ENCODE peak calls at places on chromosomes 3 and 15, in five cellular contexts. E is ovary, L is fibroblast of villous mesenchyme, H is neural crest cell, Z is BJ. M is an unnamed sample.

GRCh38 chr3:61848885-61849284 is 287.5 kb downstream of the PTPRG start:
- DNase-seq in E (peak), L (peak), H (no peak), Z (peak), M (no peak)

GRCh38 chr15:38297623-38298388 is 45.2 kb downstream of the SPRED1 start:
- DNase-seq in E (no peak), L (no peak), H (no peak), Z (no peak), M (no peak)

GRCh38 chr3:195035345-195036202 is 235.4 kb downstream of the XXYLT1 start:
- DNase-seq in E (no peak), L (no peak), H (no peak), Z (no peak), M (no peak)

GRCh38 chr3:196778755-196779154 is 39.1 kb downstream of the PAK2 start:
- DNase-seq in E (no peak), L (peak), H (no peak), Z (peak), M (no peak)

GRCh38 chr3:141050913-141051632 is at the start of gene SPSB4:
- DNase-seq in E (no peak), L (peak), H (peak), Z (no peak), M (no peak)

GRCh38 chr3:51392301-51393095 is 1.4 kb downstream of the RBM15B start:
- DNase-seq in E (no peak), L (no peak), H (no peak), Z (no peak), M (no peak)

GRCh38 chr3:196502775-196503181 is 790 bp downstream of the RNF168 start:
- DNase-seq in E (peak), L (peak), H (peak), Z (peak), M (peak)

GRCh38 chr3:116056280-116056679 is 389.0 kb downstream of the LSAMP start:
- DNase-seq in E (no peak), L (no peak), H (no peak), Z (no peak), M (peak)

GRCh38 chr15:62137216-62137884 is 27.7 kb downstream of the C2CD4B start:
- DNase-seq in E (no peak), L (no peak), H (no peak), Z (no peak), M (no peak)

GRCh38 chr15:69482686-69483256 is 30.2 kb downstream of the RPLP1 start:
- DNase-seq in E (no peak), L (no peak), H (no peak), Z (no peak), M (no peak)

DNA sequence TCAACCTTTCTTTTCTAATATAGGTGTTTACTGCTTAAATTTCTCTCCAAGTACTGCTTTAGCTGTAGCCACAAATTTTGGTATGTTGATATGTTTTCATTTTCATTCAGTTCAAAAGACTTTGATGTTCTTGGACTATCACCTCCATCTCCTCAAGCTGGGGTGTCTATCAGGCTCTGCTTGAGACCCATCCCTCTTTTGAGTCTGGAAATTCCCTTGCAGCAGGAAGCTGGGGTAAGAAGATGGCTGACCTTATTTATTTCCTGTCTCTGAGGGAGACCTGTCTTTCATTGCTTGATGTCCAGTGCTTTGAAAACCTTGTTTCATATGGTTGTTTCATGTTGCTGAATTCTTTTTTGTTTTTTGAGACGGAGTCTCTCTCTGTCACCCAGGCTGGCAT is 60.5 kb upstream of the ADPGK start:
- DNase-seq in E (no peak), L (no peak), H (no peak), Z (no peak), M (no peak)
- TF ChIP-seq CTCF in E (no peak), L (no peak), H (no peak), Z (no peak), M (no peak)

GRCh38 chr3:39273119-39273518 is 6.7 kb downstream of the CX3CR1 start:
- DNase-seq in E (no peak), L (no peak), H (no peak), Z (no peak), M (no peak)
- TF ChIP-seq CTCF in E (no peak), L (peak), H (no peak), Z (no peak), M (no peak)

GRCh38 chr3:37718647-37719046 is 143.0 kb upstream of the CTDSPL start:
- DNase-seq in E (no peak), L (no peak), H (no peak), Z (no peak), M (no peak)
- TF ChIP-seq CTCF in E (no peak), L (no peak), H (no peak), Z (no peak), M (no peak)

DNA sequence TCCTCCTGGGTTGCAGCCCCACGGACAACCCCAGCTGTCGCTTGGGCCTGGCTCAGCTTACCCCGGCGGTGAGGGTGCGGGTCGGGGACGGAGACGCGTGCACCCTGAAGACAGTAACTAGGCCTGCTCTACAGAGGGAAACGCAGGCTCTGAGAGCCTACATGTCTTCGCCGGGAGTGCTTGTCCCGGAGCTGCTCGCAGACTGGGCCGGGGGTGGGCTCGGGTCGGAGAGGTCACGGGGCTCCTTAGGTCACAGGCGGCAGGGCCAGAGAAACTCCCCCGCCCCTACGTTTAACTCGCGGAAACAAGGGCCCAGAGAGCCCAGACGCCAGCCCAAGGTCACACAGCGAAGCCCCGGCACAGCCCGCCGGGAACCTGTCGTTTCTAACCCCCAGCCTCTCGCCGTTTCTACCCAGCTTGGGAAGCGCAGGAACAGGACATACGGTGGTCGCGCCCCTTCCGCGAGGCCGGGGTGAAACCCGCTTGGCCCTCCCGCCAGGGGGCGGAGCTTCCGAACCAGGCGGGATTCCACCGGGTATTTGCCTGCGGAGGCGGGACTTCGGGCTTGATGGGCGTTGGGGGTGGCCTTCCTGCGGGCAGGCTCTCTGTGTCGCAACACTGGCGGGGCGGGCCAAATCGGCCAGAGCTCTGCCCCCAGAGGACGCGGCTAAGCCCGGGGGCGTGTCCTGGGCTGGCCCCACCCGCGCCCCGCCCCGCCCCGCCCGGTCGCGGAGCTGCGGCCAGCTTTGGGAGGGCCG is at the start of gene HDAC11:
- DNase-seq in E (peak), L (peak), H (peak), Z (peak), M (peak)
- TF ChIP-seq CTCF in E (peak), L (no peak), H (peak), Z (peak), M (no peak)

DNA sequence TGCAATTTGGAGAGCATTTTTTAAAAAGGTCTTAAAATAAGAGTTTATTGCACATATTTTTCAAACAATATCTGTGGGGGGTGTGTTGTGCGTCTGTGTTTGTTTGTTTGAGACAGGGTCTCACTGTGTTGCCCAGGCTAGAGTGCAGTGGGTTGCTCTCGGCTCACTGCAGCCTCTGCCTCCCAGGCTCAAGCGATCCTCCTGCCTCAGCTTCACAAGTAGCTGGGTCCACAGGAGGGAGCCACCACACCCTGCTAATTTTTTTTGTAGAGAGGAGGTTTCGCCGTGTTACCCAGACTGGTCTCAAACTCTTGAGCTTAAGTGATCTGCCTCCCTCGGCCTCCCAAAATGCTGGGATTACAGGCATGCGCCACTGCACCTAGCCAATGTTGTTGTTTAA is 2.7 kb downstream of the MLF1 start:
- DNase-seq in E (no peak), L (peak), H (no peak), Z (no peak), M (no peak)
- TF ChIP-seq CTCF in E (no peak), L (no peak), H (no peak), Z (no peak), M (no peak)

GRCh38 chr3:120093119-120093922 is 926 bp downstream of the GSK3B start:
- DNase-seq in E (peak), L (peak), H (no peak), Z (peak), M (no peak)

GRCh38 chr3:120092444-120092843 is 1.8 kb downstream of the GSK3B start:
- DNase-seq in E (no peak), L (no peak), H (no peak), Z (no peak), M (no peak)

GRCh38 chr3:120095226-120096165 is 1.2 kb upstream of the GSK3B start:
- DNase-seq in E (peak), L (peak), H (peak), Z (peak), M (peak)

GRCh38 chr3:120094776-120095225 is 554 bp upstream of the GSK3B start:
- DNase-seq in E (peak), L (peak), H (peak), Z (peak), M (peak)

GRCh38 chr3:120093923-120094775 is at the start of gene GSK3B:
- DNase-seq in E (no peak), L (no peak), H (peak), Z (no peak), M (no peak)
- TF ChIP-seq CTCF in E (no peak), L (no peak), H (no peak), Z (no peak), M (no peak)

DNA sequence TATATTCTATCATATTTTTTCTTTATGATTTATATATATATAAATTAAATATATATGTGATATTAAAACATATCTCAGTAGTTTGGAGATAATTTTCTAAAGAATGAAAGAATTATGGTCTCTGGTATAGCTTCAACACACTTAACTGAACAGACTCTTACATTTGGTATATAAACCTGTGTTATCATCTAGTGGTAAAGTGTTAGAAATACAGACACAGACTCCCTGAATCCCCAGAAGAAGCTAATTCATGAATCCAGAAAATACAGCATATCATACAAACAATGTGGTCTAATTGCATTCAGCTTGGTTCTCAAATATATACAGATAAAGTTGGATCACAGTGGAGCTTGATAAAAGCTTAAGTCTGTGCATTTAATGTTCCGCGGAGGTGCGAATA is 1100.4 kb downstream of the ROBO2 start:
- DNase-seq in E (no peak), L (peak), H (no peak), Z (no peak), M (no peak)
- TF ChIP-seq CTCF in E (no peak), L (peak), H (no peak), Z (no peak), M (no peak)

GRCh38 chr3:174986685-174987084 is 127.6 kb downstream of the NAALADL2 start:
- DNase-seq in E (no peak), L (peak), H (no peak), Z (no peak), M (no peak)
- TF ChIP-seq CTCF in E (no peak), L (no peak), H (no peak), Z (no peak), M (no peak)

GRCh38 chr3:28745904-28746617 is 397.4 kb upstream of the AZI2 start:
- DNase-seq in E (no peak), L (no peak), H (no peak), Z (no peak), M (no peak)

GRCh38 chr3:28751864-28752263 is 403.2 kb upstream of the AZI2 start:
- DNase-seq in E (no peak), L (no peak), H (no peak), Z (no peak), M (no peak)

GRCh38 chr3:28743843-28744242 is 395.2 kb upstream of the AZI2 start:
- DNase-seq in E (no peak), L (no peak), H (no peak), Z (no peak), M (no peak)

GRCh38 chr3:28745436-28745835 is 396.8 kb upstream of the AZI2 start:
- DNase-seq in E (no peak), L (peak), H (no peak), Z (no peak), M (no peak)

GRCh38 chr3:28746990-28747389 is 398.4 kb upstream of the AZI2 start:
- DNase-seq in E (no peak), L (no peak), H (no peak), Z (no peak), M (no peak)
- TF ChIP-seq CTCF in E (no peak), L (no peak), H (no peak), Z (no peak), M (no peak)

DNA sequence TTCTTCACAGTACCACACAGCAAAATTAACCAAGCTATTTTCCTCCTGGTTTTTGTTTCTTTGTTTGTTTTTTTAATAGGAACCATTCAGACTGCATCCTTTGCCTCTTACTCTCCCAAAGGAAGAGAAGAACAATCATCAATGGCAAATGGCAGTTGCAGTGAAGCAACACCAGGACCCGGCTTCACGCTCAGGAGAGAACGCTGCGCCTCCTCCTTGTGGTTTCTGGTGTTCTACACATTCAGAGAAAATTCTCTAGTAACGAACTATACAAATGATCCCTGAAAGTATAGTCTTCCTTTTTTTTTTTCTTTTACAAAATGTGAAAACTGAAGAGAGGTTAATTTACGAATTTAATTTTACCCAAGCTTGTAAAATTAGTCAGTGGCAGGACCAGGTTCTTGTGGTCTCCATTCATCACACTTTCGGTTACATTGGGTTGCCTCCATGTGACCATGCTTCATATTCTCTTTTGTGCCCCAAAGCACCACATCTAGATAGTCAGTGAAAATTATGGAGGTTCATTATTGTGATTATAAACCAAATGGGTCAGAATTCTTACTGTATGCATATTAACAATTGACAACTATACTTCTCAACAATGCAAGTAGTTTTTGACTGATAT is 10.6 kb upstream of the MINDY2 start:
- DNase-seq in E (no peak), L (no peak), H (no peak), Z (no peak), M (no peak)
- TF ChIP-seq CTCF in E (no peak), L (no peak), H (no peak), Z (no peak), M (no peak)